ENCODE peak calls at places on chromosomes 6 and 20, in ten cellular contexts. One of them, this sample, is unnamed.

GRCh38 chr20:1964061-1964460 is 29.8 kb downstream of the PDYN start:
- DNase-seq in neuronal stem cell: no peak
- DNase-seq in upper lobe of right lung: no peak
- DNase-seq in H9: no peak
- DNase-seq in cardiac muscle cell: no peak
- DNase-seq in transverse colon: no peak
- DNase-seq in astrocyte: no peak
- DNase-seq in effector memory CD4-positive, alpha-beta T cell: no peak
- DNase-seq in left ventricle myocardium inferior: no peak
- DNase-seq in upper lobe of left lung: no peak
- DNase-seq in this sample: no peak

GRCh38 chr20:20690676-20691476 is 21.6 kb downstream of the RALGAPA2 start:
- DNase-seq in neuronal stem cell: no peak
- DNase-seq in upper lobe of right lung: no peak
- DNase-seq in H9: no peak
- DNase-seq in cardiac muscle cell: no peak
- DNase-seq in transverse colon: no peak
- DNase-seq in astrocyte: no peak
- DNase-seq in effector memory CD4-positive, alpha-beta T cell: no peak
- DNase-seq in left ventricle myocardium inferior: no peak
- DNase-seq in upper lobe of left lung: no peak
- DNase-seq in this sample: no peak

GRCh38 chr20:62352402-62353288 is 14.5 kb downstream of the LAMA5 start:
- DNase-seq in neuronal stem cell: no peak
- DNase-seq in upper lobe of right lung: no peak
- DNase-seq in H9: no peak
- DNase-seq in cardiac muscle cell: no peak
- DNase-seq in transverse colon: no peak
- DNase-seq in astrocyte: no peak
- DNase-seq in effector memory CD4-positive, alpha-beta T cell: no peak
- DNase-seq in left ventricle myocardium inferior: peak
- DNase-seq in upper lobe of left lung: peak
- DNase-seq in this sample: peak

GRCh38 chr6:32818867-32819266 is 2.1 kb upstream of the HLA-DOB start:
- DNase-seq in neuronal stem cell: no peak
- DNase-seq in upper lobe of right lung: no peak
- DNase-seq in H9: no peak
- DNase-seq in cardiac muscle cell: no peak
- DNase-seq in transverse colon: no peak
- DNase-seq in astrocyte: no peak
- DNase-seq in effector memory CD4-positive, alpha-beta T cell: no peak
- DNase-seq in left ventricle myocardium inferior: no peak
- DNase-seq in upper lobe of left lung: no peak
- DNase-seq in this sample: no peak

GRCh38 chr20:43752561-43753301 is 25.9 kb upstream of the GTSF1L start:
- DNase-seq in neuronal stem cell: no peak
- DNase-seq in upper lobe of right lung: peak
- DNase-seq in H9: no peak
- DNase-seq in cardiac muscle cell: no peak
- DNase-seq in transverse colon: peak
- DNase-seq in astrocyte: peak
- DNase-seq in effector memory CD4-positive, alpha-beta T cell: no peak
- DNase-seq in left ventricle myocardium inferior: no peak
- DNase-seq in upper lobe of left lung: no peak
- DNase-seq in this sample: no peak

GRCh38 chr6:148170286-148170685 is 172.4 kb upstream of the SASH1 start:
- DNase-seq in neuronal stem cell: no peak
- DNase-seq in upper lobe of right lung: no peak
- DNase-seq in H9: no peak
- DNase-seq in cardiac muscle cell: peak
- DNase-seq in transverse colon: no peak
- DNase-seq in astrocyte: no peak
- DNase-seq in effector memory CD4-positive, alpha-beta T cell: no peak
- DNase-seq in left ventricle myocardium inferior: no peak
- DNase-seq in upper lobe of left lung: no peak
- DNase-seq in this sample: no peak

GRCh38 chr20:4465855-4466545 is 255.7 kb upstream of the PRND start:
- DNase-seq in neuronal stem cell: no peak
- DNase-seq in upper lobe of right lung: no peak
- DNase-seq in H9: no peak
- DNase-seq in cardiac muscle cell: no peak
- DNase-seq in transverse colon: no peak
- DNase-seq in astrocyte: peak
- DNase-seq in effector memory CD4-positive, alpha-beta T cell: no peak
- DNase-seq in left ventricle myocardium inferior: no peak
- DNase-seq in upper lobe of left lung: no peak
- DNase-seq in this sample: no peak

GRCh38 chr20:58205850-58206249 is 22.6 kb downstream of the ANKRD60 start:
- DNase-seq in neuronal stem cell: no peak
- DNase-seq in upper lobe of right lung: no peak
- DNase-seq in H9: no peak
- DNase-seq in cardiac muscle cell: no peak
- DNase-seq in transverse colon: no peak
- DNase-seq in astrocyte: no peak
- DNase-seq in effector memory CD4-positive, alpha-beta T cell: no peak
- DNase-seq in left ventricle myocardium inferior: no peak
- DNase-seq in upper lobe of left lung: peak
- DNase-seq in this sample: no peak

GRCh38 chr6:136820541-136820940 is 1.9 kb upstream of the PEX7 start:
- DNase-seq in neuronal stem cell: no peak
- DNase-seq in upper lobe of right lung: no peak
- DNase-seq in H9: no peak
- DNase-seq in cardiac muscle cell: no peak
- DNase-seq in transverse colon: no peak
- DNase-seq in astrocyte: no peak
- DNase-seq in effector memory CD4-positive, alpha-beta T cell: no peak
- DNase-seq in left ventricle myocardium inferior: no peak
- DNase-seq in upper lobe of left lung: no peak
- DNase-seq in this sample: no peak

GRCh38 chr6:30483677-30484279 is 5.5 kb upstream of the HLA-E start:
- DNase-seq in neuronal stem cell: peak
- DNase-seq in upper lobe of right lung: no peak
- DNase-seq in H9: no peak
- DNase-seq in cardiac muscle cell: peak
- DNase-seq in transverse colon: no peak
- DNase-seq in astrocyte: peak
- DNase-seq in effector memory CD4-positive, alpha-beta T cell: no peak
- DNase-seq in left ventricle myocardium inferior: no peak
- DNase-seq in upper lobe of left lung: no peak
- DNase-seq in this sample: no peak

GRCh38 chr6:20978176-20978614 is 443.9 kb downstream of the CDKAL1 start:
- DNase-seq in neuronal stem cell: no peak
- DNase-seq in upper lobe of right lung: no peak
- DNase-seq in H9: no peak
- DNase-seq in cardiac muscle cell: no peak
- DNase-seq in transverse colon: no peak
- DNase-seq in astrocyte: peak
- DNase-seq in effector memory CD4-positive, alpha-beta T cell: no peak
- DNase-seq in left ventricle myocardium inferior: no peak
- DNase-seq in upper lobe of left lung: no peak
- DNase-seq in this sample: no peak

GRCh38 chr6:104312851-104313250 is 546.9 kb downstream of the HACE1 start:
- DNase-seq in neuronal stem cell: no peak
- DNase-seq in upper lobe of right lung: no peak
- DNase-seq in H9: no peak
- DNase-seq in cardiac muscle cell: no peak
- DNase-seq in transverse colon: no peak
- DNase-seq in astrocyte: no peak
- DNase-seq in effector memory CD4-positive, alpha-beta T cell: no peak
- DNase-seq in left ventricle myocardium inferior: no peak
- DNase-seq in upper lobe of left lung: no peak
- DNase-seq in this sample: no peak

GRCh38 chr6:142013875-142014495 is 118.7 kb upstream of the GJE1 start:
- DNase-seq in neuronal stem cell: no peak
- DNase-seq in upper lobe of right lung: no peak
- DNase-seq in H9: no peak
- DNase-seq in cardiac muscle cell: no peak
- DNase-seq in transverse colon: no peak
- DNase-seq in astrocyte: peak
- DNase-seq in effector memory CD4-positive, alpha-beta T cell: no peak
- DNase-seq in left ventricle myocardium inferior: no peak
- DNase-seq in upper lobe of left lung: no peak
- DNase-seq in this sample: no peak

GRCh38 chr6:94361304-94362060 is 942.1 kb upstream of the EPHA7 start:
- DNase-seq in neuronal stem cell: no peak
- DNase-seq in upper lobe of right lung: no peak
- DNase-seq in H9: no peak
- DNase-seq in cardiac muscle cell: no peak
- DNase-seq in transverse colon: no peak
- DNase-seq in astrocyte: no peak
- DNase-seq in effector memory CD4-positive, alpha-beta T cell: no peak
- DNase-seq in left ventricle myocardium inferior: no peak
- DNase-seq in upper lobe of left lung: peak
- DNase-seq in this sample: no peak

GRCh38 chr20:22430746-22431168 is 153.6 kb downstream of the FOXA2 start:
- DNase-seq in neuronal stem cell: peak
- DNase-seq in upper lobe of right lung: no peak
- DNase-seq in H9: no peak
- DNase-seq in cardiac muscle cell: no peak
- DNase-seq in transverse colon: no peak
- DNase-seq in astrocyte: no peak
- DNase-seq in effector memory CD4-positive, alpha-beta T cell: no peak
- DNase-seq in left ventricle myocardium inferior: no peak
- DNase-seq in upper lobe of left lung: no peak
- DNase-seq in this sample: no peak

GRCh38 chr6:82712826-82713225 is 349.2 kb downstream of the TPBG start:
- DNase-seq in neuronal stem cell: no peak
- DNase-seq in upper lobe of right lung: no peak
- DNase-seq in H9: no peak
- DNase-seq in cardiac muscle cell: no peak
- DNase-seq in transverse colon: no peak
- DNase-seq in astrocyte: no peak
- DNase-seq in effector memory CD4-positive, alpha-beta T cell: no peak
- DNase-seq in left ventricle myocardium inferior: no peak
- DNase-seq in upper lobe of left lung: no peak
- DNase-seq in this sample: no peak

GRCh38 chr6:42369568-42369967 is 82.2 kb downstream of the TRERF1 start:
- DNase-seq in neuronal stem cell: no peak
- DNase-seq in upper lobe of right lung: no peak
- DNase-seq in H9: no peak
- DNase-seq in cardiac muscle cell: no peak
- DNase-seq in transverse colon: peak
- DNase-seq in astrocyte: no peak
- DNase-seq in effector memory CD4-positive, alpha-beta T cell: no peak
- DNase-seq in left ventricle myocardium inferior: no peak
- DNase-seq in upper lobe of left lung: no peak
- DNase-seq in this sample: no peak

GRCh38 chr6:10584607-10585006 is 63.5 kb downstream of the GCNT2 start:
- DNase-seq in neuronal stem cell: no peak
- DNase-seq in upper lobe of right lung: no peak
- DNase-seq in H9: no peak
- DNase-seq in cardiac muscle cell: no peak
- DNase-seq in transverse colon: no peak
- DNase-seq in astrocyte: no peak
- DNase-seq in effector memory CD4-positive, alpha-beta T cell: no peak
- DNase-seq in left ventricle myocardium inferior: no peak
- DNase-seq in upper lobe of left lung: no peak
- DNase-seq in this sample: no peak
- H3K27ac ChIP-seq in neuronal stem cell: peak
- H3K27ac ChIP-seq in upper lobe of right lung: no peak
- H3K27ac ChIP-seq in H9: no peak
- H3K27ac ChIP-seq in cardiac muscle cell: peak
- H3K27ac ChIP-seq in transverse colon: no peak
- H3K27ac ChIP-seq in astrocyte: no peak
- H3K27ac ChIP-seq in effector memory CD4-positive, alpha-beta T cell: no peak
- H3K27ac ChIP-seq in left ventricle myocardium inferior: peak
- H3K27ac ChIP-seq in upper lobe of left lung: no peak
- H3K27ac ChIP-seq in this sample: no peak

DNA sequence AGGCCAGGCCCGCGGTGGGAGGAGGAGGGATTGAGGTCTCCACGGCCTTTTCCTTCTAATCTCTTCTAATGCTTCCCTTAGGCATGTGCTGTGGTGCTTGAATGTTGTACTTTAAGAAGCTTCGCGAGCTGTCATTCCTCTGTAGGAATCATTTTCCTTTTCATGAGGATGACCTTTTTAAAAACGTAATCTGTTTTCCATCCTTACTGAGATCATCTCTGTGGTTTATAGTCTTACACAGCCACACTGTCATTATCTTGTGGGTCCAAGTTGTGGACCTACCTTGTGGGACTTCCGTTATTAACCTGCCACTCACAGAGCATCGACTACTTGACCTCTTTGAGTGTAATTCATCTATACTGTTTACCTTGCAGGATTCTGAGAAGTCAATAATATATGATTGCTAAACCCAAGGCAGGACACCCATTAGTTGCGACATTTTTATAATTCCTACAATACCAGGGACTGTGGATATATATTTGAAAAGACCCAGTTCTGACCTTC is 716 bp downstream of the SLC25A27 start:
- DNase-seq in neuronal stem cell: no peak
- DNase-seq in upper lobe of right lung: no peak
- DNase-seq in H9: no peak
- DNase-seq in cardiac muscle cell: no peak
- DNase-seq in transverse colon: no peak
- DNase-seq in astrocyte: no peak
- DNase-seq in effector memory CD4-positive, alpha-beta T cell: no peak
- DNase-seq in left ventricle myocardium inferior: no peak
- DNase-seq in upper lobe of left lung: no peak
- DNase-seq in this sample: no peak
- H3K27ac ChIP-seq in neuronal stem cell: no peak
- H3K27ac ChIP-seq in upper lobe of right lung: peak
- H3K27ac ChIP-seq in H9: no peak
- H3K27ac ChIP-seq in cardiac muscle cell: no peak
- H3K27ac ChIP-seq in transverse colon: peak
- H3K27ac ChIP-seq in astrocyte: no peak
- H3K27ac ChIP-seq in effector memory CD4-positive, alpha-beta T cell: no peak
- H3K27ac ChIP-seq in left ventricle myocardium inferior: peak
- H3K27ac ChIP-seq in upper lobe of left lung: peak
- H3K27ac ChIP-seq in this sample: peak

GRCh38 chr6:156881687-156882629 is 104.8 kb downstream of the ARID1B start:
- DNase-seq in neuronal stem cell: no peak
- DNase-seq in upper lobe of right lung: no peak
- DNase-seq in H9: no peak
- DNase-seq in cardiac muscle cell: no peak
- DNase-seq in transverse colon: no peak
- DNase-seq in astrocyte: no peak
- DNase-seq in effector memory CD4-positive, alpha-beta T cell: no peak
- DNase-seq in left ventricle myocardium inferior: no peak
- DNase-seq in upper lobe of left lung: no peak
- DNase-seq in this sample: no peak
- H3K27ac ChIP-seq in neuronal stem cell: no peak
- H3K27ac ChIP-seq in upper lobe of right lung: no peak
- H3K27ac ChIP-seq in H9: no peak
- H3K27ac ChIP-seq in cardiac muscle cell: no peak
- H3K27ac ChIP-seq in transverse colon: no peak
- H3K27ac ChIP-seq in astrocyte: no peak
- H3K27ac ChIP-seq in effector memory CD4-positive, alpha-beta T cell: no peak
- H3K27ac ChIP-seq in left ventricle myocardium inferior: peak
- H3K27ac ChIP-seq in upper lobe of left lung: peak
- H3K27ac ChIP-seq in this sample: no peak

DNA sequence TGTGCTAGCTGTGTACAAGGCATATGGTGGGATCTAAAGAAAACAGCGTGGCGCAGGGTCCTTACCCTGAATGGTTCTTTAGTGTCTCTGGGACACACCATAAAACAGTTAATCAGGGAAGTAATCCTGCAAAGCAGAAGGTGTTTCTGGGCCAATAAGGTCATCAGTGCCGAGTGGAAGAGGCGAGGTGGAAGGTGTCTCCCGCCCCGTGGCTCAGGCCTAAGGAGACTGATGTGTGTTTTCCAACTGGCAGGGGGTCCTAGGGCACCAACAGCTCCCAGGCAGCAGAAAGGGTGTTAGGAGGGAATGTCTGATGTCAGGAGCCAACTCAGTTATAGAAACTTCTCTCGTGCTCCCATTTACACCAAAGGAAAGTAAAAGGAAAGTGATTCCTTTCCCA is 91.8 kb downstream of the TCP11 start:
- DNase-seq in neuronal stem cell: no peak
- DNase-seq in upper lobe of right lung: no peak
- DNase-seq in H9: no peak
- DNase-seq in cardiac muscle cell: no peak
- DNase-seq in transverse colon: no peak
- DNase-seq in astrocyte: no peak
- DNase-seq in effector memory CD4-positive, alpha-beta T cell: no peak
- DNase-seq in left ventricle myocardium inferior: no peak
- DNase-seq in upper lobe of left lung: no peak
- DNase-seq in this sample: no peak
- H3K27ac ChIP-seq in neuronal stem cell: no peak
- H3K27ac ChIP-seq in upper lobe of right lung: peak
- H3K27ac ChIP-seq in H9: no peak
- H3K27ac ChIP-seq in cardiac muscle cell: no peak
- H3K27ac ChIP-seq in transverse colon: peak
- H3K27ac ChIP-seq in astrocyte: no peak
- H3K27ac ChIP-seq in effector memory CD4-positive, alpha-beta T cell: no peak
- H3K27ac ChIP-seq in left ventricle myocardium inferior: peak
- H3K27ac ChIP-seq in upper lobe of left lung: peak
- H3K27ac ChIP-seq in this sample: peak

This sample was measured in coronary artery.